ENCODE peak calls at places on chromosomes 12 and 14, in four cellular contexts. One of them, this sample, is unnamed. For H3K9me3, the result is how much of the 10 kb centered on the place peaks cover.

GRCh38 chr12:108346727-108347710 is 7.9 kb upstream of the CMKLR1 start:
- DNase-seq in H1: no peak
- DNase-seq in HepG2: no peak
- DNase-seq in HCT116: no peak
- DNase-seq in this sample: no peak

GRCh38 chr12:59322473-59322872 is 273.4 kb upstream of the SLC16A7 start:
- DNase-seq in H1: no peak
- DNase-seq in HepG2: no peak
- DNase-seq in HCT116: no peak
- DNase-seq in this sample: no peak

GRCh38 chr12:101407054-101407437 is 526 bp downstream of the ARL1 start:
- DNase-seq in HepG2: peak
- DNase-seq in HCT116: no peak
- DNase-seq in H1: no peak
- DNase-seq in this sample: no peak

GRCh38 chr14:101064121-101064661 is 160.7 kb upstream of the RTL1 start:
- DNase-seq in HCT116: no peak
- DNase-seq in HepG2: no peak
- DNase-seq in H1: no peak
- DNase-seq in this sample: no peak

GRCh38 chr12:30847259-30847658 is 79.3 kb upstream of the TSPAN11 start:
- DNase-seq in HepG2: peak
- DNase-seq in H1: no peak
- DNase-seq in HCT116: peak
- DNase-seq in this sample: peak

GRCh38 chr12:108980831-108981618 is 39.8 kb downstream of the SVOP start:
- DNase-seq in HepG2: no peak
- DNase-seq in H1: peak
- DNase-seq in HCT116: no peak
- DNase-seq in this sample: no peak

GRCh38 chr12:8813963-8814362 is 8.5 kb upstream of the A2ML1 start:
- DNase-seq in HepG2: no peak
- DNase-seq in H1: no peak
- DNase-seq in HCT116: no peak
- DNase-seq in this sample: no peak

GRCh38 chr12:116612436-116612835 is 53.3 kb downstream of the MAP1LC3B2 start:
- DNase-seq in H1: no peak
- DNase-seq in HepG2: no peak
- DNase-seq in HCT116: no peak
- DNase-seq in this sample: no peak

GRCh38 chr12:14979468-14979867 is 6.6 kb downstream of the PDE6H start:
- DNase-seq in H1: no peak
- DNase-seq in HepG2: no peak
- DNase-seq in HCT116: no peak
- DNase-seq in this sample: no peak

GRCh38 chr12:124646385-124647230 is 79.2 kb upstream of the NCOR2 start:
- DNase-seq in HepG2: no peak
- DNase-seq in H1: no peak
- DNase-seq in HCT116: no peak
- DNase-seq in this sample: no peak

GRCh38 chr14:65345264-65345663 is 67.3 kb upstream of the FUT8 start:
- DNase-seq in HCT116: no peak
- DNase-seq in H1: no peak
- DNase-seq in HepG2: no peak
- DNase-seq in this sample: no peak

GRCh38 chr14:68349900-68350323 is 443.0 kb downstream of the ZFP36L1 start:
- DNase-seq in HCT116: no peak
- DNase-seq in H1: no peak
- DNase-seq in HepG2: peak
- DNase-seq in this sample: no peak

GRCh38 chr14:75453817-75454434 is 26.1 kb downstream of the JDP2 start:
- DNase-seq in HepG2: no peak
- DNase-seq in H1: no peak
- DNase-seq in HCT116: no peak
- DNase-seq in this sample: no peak

GRCh38 chr12:31518680-31519227 is 72.2 kb downstream of the DENND5B start:
- DNase-seq in H1: peak
- DNase-seq in HepG2: peak
- DNase-seq in HCT116: peak
- DNase-seq in this sample: peak

GRCh38 chr14:104353921-104354701 is 215.7 kb downstream of the KIF26A start:
- DNase-seq in H1: no peak
- DNase-seq in HepG2: no peak
- DNase-seq in HCT116: no peak
- DNase-seq in this sample: no peak

GRCh38 chr12:79558924-79559469 is 131.8 kb downstream of the PAWR start:
- DNase-seq in HCT116: no peak
- DNase-seq in H1: no peak
- DNase-seq in HepG2: no peak
- DNase-seq in this sample: no peak

GRCh38 chr12:79559591-79559990 is 131.2 kb downstream of the PAWR start:
- DNase-seq in HCT116: no peak
- DNase-seq in HepG2: no peak
- DNase-seq in H1: no peak
- DNase-seq in this sample: no peak

GRCh38 chr12:79563021-79563739 is 127.6 kb downstream of the PAWR start:
- DNase-seq in H1: no peak
- DNase-seq in HCT116: no peak
- DNase-seq in HepG2: no peak
- DNase-seq in this sample: no peak

GRCh38 chr12:79560165-79560889 is 130.4 kb downstream of the PAWR start:
- DNase-seq in HCT116: no peak
- DNase-seq in H1: no peak
- DNase-seq in HepG2: peak
- DNase-seq in this sample: no peak

GRCh38 chr12:79561401-79562132 is 129.2 kb downstream of the PAWR start:
- DNase-seq in H1: no peak
- DNase-seq in HepG2: no peak
- DNase-seq in HCT116: no peak
- DNase-seq in this sample: no peak
- H3K9me3 ChIP-seq in H1: under half
- H3K9me3 ChIP-seq in HepG2: under half
- H3K9me3 ChIP-seq in HCT116: under half
- H3K9me3 ChIP-seq in this sample: under half

GRCh38 chr12:51202650-51203198 is 15.1 kb downstream of the POU6F1 start:
- DNase-seq in HCT116: no peak
- DNase-seq in H1: no peak
- DNase-seq in HepG2: no peak
- DNase-seq in this sample: no peak
- TF ChIP-seq SIN3A in HCT116: no peak
- TF ChIP-seq SIN3A in H1: no peak
- TF ChIP-seq SIN3A in HepG2: no peak
- TF ChIP-seq SIN3A in this sample: no peak

GRCh38 chr14:49617846-49618519 is 2.4 kb downstream of the RPL36AL start:
- DNase-seq in H1: no peak
- DNase-seq in HCT116: no peak
- DNase-seq in HepG2: no peak
- DNase-seq in this sample: no peak
- TF ChIP-seq POLR2AphosphoS5 in H1: no peak
- TF ChIP-seq POLR2AphosphoS5 in HCT116: no peak
- TF ChIP-seq POLR2AphosphoS5 in HepG2: no peak
- TF ChIP-seq POLR2AphosphoS5 in this sample: peak

DNA sequence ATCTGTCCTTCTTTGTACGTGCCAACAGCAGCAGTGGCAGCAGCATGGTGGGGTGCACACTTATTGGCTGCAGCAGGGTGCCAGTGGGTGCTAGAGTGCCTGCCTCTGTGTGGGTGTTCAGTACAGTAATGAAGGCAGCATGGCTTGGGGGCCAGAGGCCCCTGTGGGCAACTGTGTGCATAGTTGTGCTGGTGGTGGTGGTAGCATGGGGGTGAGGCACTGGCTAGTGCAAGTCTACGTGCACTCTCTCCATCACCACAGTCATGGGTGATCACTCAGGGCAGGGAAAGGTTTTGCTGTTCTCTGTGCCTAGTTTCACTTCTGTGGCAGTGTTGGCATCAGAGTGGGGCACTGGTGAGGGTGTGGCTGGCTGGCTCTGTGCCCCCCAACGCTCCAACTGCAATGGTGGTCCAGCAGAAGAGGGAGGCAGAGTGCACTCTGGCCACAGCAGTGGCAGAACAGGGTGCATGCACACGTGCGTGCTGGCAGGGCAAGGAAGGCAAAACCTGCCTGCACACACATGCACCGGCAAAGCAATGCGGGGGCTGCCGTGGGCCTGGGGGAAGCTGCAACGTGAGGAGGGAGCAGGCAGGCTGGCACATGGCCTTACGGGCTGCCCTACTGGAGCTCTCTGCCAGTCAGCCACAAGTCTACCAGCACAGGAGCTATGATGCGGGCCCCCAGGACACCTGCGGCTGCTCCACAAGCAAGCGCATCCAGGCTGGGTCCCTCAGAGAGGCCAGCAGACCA is 60.1 kb downstream of the CRACR2A start:
- DNase-seq in H1: no peak
- DNase-seq in HCT116: no peak
- DNase-seq in HepG2: no peak
- DNase-seq in this sample: no peak
- H3K9me3 ChIP-seq in H1: under half
- H3K9me3 ChIP-seq in HCT116: under half
- H3K9me3 ChIP-seq in HepG2: under half
- H3K9me3 ChIP-seq in this sample: under half

DNA sequence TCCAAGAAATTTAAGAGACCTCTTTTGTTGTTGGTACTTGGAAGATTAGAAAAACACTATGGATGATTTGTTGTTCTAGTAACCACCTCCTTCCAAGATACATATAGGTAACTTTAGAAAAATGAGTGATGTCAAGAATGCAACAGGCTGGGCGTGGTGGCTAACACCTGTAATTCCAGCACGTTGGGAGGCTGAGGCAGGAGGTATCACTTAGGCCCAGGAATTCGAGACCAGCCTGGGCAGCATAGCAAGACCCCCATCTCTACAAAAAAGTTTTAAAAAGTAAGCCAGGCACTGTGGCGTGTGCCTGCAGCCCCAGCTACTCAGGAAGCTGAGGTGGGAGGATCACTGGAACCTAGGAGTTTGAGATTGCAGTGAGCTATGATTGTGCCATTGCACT is 97.8 kb downstream of the PCNX1 start:
- DNase-seq in HCT116: no peak
- DNase-seq in HepG2: no peak
- DNase-seq in H1: no peak
- DNase-seq in this sample: no peak
- TF ChIP-seq SIN3A in HCT116: no peak
- TF ChIP-seq SIN3A in HepG2: no peak
- TF ChIP-seq SIN3A in H1: no peak
- TF ChIP-seq SIN3A in this sample: no peak

DNA sequence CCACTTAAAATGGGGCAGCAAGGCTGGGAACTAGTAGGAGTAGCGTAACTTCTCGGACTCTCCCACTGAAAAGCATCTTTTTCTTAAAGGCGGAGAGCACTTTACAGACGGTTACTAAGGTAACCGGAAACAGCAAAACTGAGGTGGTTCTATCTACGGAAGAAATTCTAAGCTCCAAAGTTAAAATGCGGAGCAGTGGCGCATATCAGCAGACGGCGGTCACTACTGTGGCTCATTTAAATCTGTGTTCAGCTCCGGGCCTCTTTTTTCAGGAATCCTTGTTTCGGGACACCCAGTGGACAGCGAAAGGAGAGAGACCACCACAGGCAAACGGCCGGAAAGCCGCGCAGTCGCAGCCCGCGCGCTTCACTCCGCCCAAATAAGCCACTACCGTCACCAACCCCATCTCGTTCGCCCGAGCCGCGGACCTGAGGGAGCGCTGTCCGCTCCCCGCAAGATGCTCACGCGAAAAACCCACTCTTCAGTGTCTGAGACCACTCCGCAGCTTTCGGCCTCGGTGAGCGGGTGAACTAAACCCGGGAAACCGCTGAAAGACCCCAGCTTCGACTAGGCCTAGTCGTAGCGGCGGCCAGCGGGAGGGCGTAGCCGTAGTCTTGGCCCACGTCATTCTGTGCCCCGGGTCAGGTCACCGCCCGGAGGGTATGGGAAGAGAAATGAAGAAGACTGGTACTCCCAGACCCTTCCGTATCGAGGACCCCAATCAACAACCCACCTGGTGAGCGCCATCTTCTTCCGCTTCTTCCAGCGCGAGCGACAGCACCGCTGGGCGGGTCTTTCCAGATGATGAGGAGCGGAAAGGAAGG is at the start of gene SNW1:
- DNase-seq in HCT116: peak
- DNase-seq in H1: peak
- DNase-seq in HepG2: peak
- DNase-seq in this sample: no peak
- TF ChIP-seq POLR2AphosphoS5 in HCT116: peak
- TF ChIP-seq POLR2AphosphoS5 in H1: peak
- TF ChIP-seq POLR2AphosphoS5 in HepG2: peak
- TF ChIP-seq POLR2AphosphoS5 in this sample: peak

GRCh38 chr12:92912052-92912451 is 17.0 kb downstream of the EEA1 start:
- DNase-seq in HCT116: no peak
- DNase-seq in H1: no peak
- DNase-seq in HepG2: no peak
- DNase-seq in this sample: no peak
- H3K9me3 ChIP-seq in HCT116: under half
- H3K9me3 ChIP-seq in H1: under half
- H3K9me3 ChIP-seq in HepG2: under half
- H3K9me3 ChIP-seq in this sample: under half

This sample was measured in Panc1.